ENCODE peak calls at places on chromosomes 1 and 21, in eight cellular contexts. One of them, this sample, is unnamed.

GRCh38 chr1:52636701-52637695 is 4.0 kb downstream of the SHISAL2A start:
- DNase-seq in heart left ventricle: no peak
- DNase-seq in endothelial cell of umbilical vein: no peak
- DNase-seq in A549: no peak
- DNase-seq in esophagus squamous epithelium: no peak
- DNase-seq in uterus: no peak
- DNase-seq in body of pancreas: no peak
- DNase-seq in suprapubic skin: no peak
- DNase-seq in this sample: no peak

GRCh38 chr1:204829133-204829532 is 41.5 kb upstream of the NFASC start:
- DNase-seq in heart left ventricle: no peak
- DNase-seq in endothelial cell of umbilical vein: no peak
- DNase-seq in A549: no peak
- DNase-seq in esophagus squamous epithelium: no peak
- DNase-seq in uterus: no peak
- DNase-seq in body of pancreas: no peak
- DNase-seq in suprapubic skin: no peak
- DNase-seq in this sample: no peak

GRCh38 chr1:177091036-177091435 is 73.5 kb downstream of the ASTN1 start:
- DNase-seq in heart left ventricle: no peak
- DNase-seq in endothelial cell of umbilical vein: no peak
- DNase-seq in A549: no peak
- DNase-seq in esophagus squamous epithelium: no peak
- DNase-seq in uterus: no peak
- DNase-seq in body of pancreas: no peak
- DNase-seq in suprapubic skin: no peak
- DNase-seq in this sample: no peak

GRCh38 chr21:41819856-41820281 is 53.0 kb upstream of the RIPK4 start:
- DNase-seq in heart left ventricle: no peak
- DNase-seq in endothelial cell of umbilical vein: no peak
- DNase-seq in A549: no peak
- DNase-seq in esophagus squamous epithelium: no peak
- DNase-seq in uterus: no peak
- DNase-seq in body of pancreas: no peak
- DNase-seq in suprapubic skin: peak; percentile 56
- DNase-seq in this sample: no peak

GRCh38 chr1:225933072-225933471 is 7.9 kb downstream of the LEFTY2 start:
- DNase-seq in heart left ventricle: no peak
- DNase-seq in endothelial cell of umbilical vein: no peak
- DNase-seq in A549: no peak
- DNase-seq in esophagus squamous epithelium: no peak
- DNase-seq in uterus: no peak
- DNase-seq in body of pancreas: no peak
- DNase-seq in suprapubic skin: no peak
- DNase-seq in this sample: no peak

GRCh38 chr1:57034713-57035112 is 68.9 kb upstream of the C8B start:
- DNase-seq in heart left ventricle: no peak
- DNase-seq in endothelial cell of umbilical vein: no peak
- DNase-seq in A549: no peak
- DNase-seq in esophagus squamous epithelium: no peak
- DNase-seq in uterus: no peak
- DNase-seq in body of pancreas: no peak
- DNase-seq in suprapubic skin: no peak
- DNase-seq in this sample: no peak

GRCh38 chr1:221801773-221802516 is 60.1 kb upstream of the DUSP10 start:
- DNase-seq in heart left ventricle: no peak
- DNase-seq in endothelial cell of umbilical vein: no peak
- DNase-seq in A549: peak; percentile 18
- DNase-seq in esophagus squamous epithelium: no peak
- DNase-seq in uterus: no peak
- DNase-seq in body of pancreas: no peak
- DNase-seq in suprapubic skin: no peak
- DNase-seq in this sample: no peak

GRCh38 chr1:85607126-85607912 is 26.8 kb downstream of the CCN1 start:
- DNase-seq in heart left ventricle: no peak
- DNase-seq in endothelial cell of umbilical vein: peak; percentile 91
- DNase-seq in A549: peak; percentile 82
- DNase-seq in esophagus squamous epithelium: no peak
- DNase-seq in uterus: no peak
- DNase-seq in body of pancreas: peak; percentile 18
- DNase-seq in suprapubic skin: no peak
- DNase-seq in this sample: no peak

GRCh38 chr1:67687198-67687545 is 2.2 kb downstream of the GADD45A start:
- DNase-seq in heart left ventricle: no peak
- DNase-seq in endothelial cell of umbilical vein: no peak
- DNase-seq in A549: no peak
- DNase-seq in esophagus squamous epithelium: no peak
- DNase-seq in uterus: no peak
- DNase-seq in body of pancreas: no peak
- DNase-seq in suprapubic skin: no peak
- DNase-seq in this sample: no peak

GRCh38 chr1:58815680-58816071 is 31.8 kb upstream of the JUN start:
- DNase-seq in heart left ventricle: no peak
- DNase-seq in endothelial cell of umbilical vein: no peak
- DNase-seq in A549: peak; percentile 41
- DNase-seq in esophagus squamous epithelium: no peak
- DNase-seq in uterus: no peak
- DNase-seq in body of pancreas: peak; percentile 34
- DNase-seq in suprapubic skin: no peak
- DNase-seq in this sample: no peak

GRCh38 chr1:200072636-200073285 is 45.3 kb downstream of the NR5A2 start:
- DNase-seq in heart left ventricle: no peak
- DNase-seq in endothelial cell of umbilical vein: peak; percentile 59
- DNase-seq in A549: no peak
- DNase-seq in esophagus squamous epithelium: no peak
- DNase-seq in uterus: no peak
- DNase-seq in body of pancreas: no peak
- DNase-seq in suprapubic skin: no peak
- DNase-seq in this sample: no peak

GRCh38 chr1:8661185-8662110 is 156.0 kb downstream of the RERE start:
- DNase-seq in heart left ventricle: peak; percentile 48
- DNase-seq in endothelial cell of umbilical vein: peak; percentile 69
- DNase-seq in A549: no peak
- DNase-seq in esophagus squamous epithelium: no peak
- DNase-seq in uterus: peak; percentile 66
- DNase-seq in body of pancreas: peak; percentile 59
- DNase-seq in suprapubic skin: no peak
- DNase-seq in this sample: no peak

GRCh38 chr1:154696001-154696400 is 88.0 kb upstream of the ADAR start:
- DNase-seq in heart left ventricle: no peak
- DNase-seq in endothelial cell of umbilical vein: peak; percentile 24
- DNase-seq in A549: no peak
- DNase-seq in esophagus squamous epithelium: no peak
- DNase-seq in uterus: no peak
- DNase-seq in body of pancreas: no peak
- DNase-seq in suprapubic skin: no peak
- DNase-seq in this sample: no peak
- TF ChIP-seq CTCF in heart left ventricle: no peak
- TF ChIP-seq CTCF in endothelial cell of umbilical vein: no peak
- TF ChIP-seq CTCF in A549: no peak
- TF ChIP-seq CTCF in esophagus squamous epithelium: no peak
- TF ChIP-seq CTCF in uterus: peak; percentile 25
- TF ChIP-seq CTCF in body of pancreas: no peak
- TF ChIP-seq CTCF in suprapubic skin: no peak
- TF ChIP-seq CTCF in this sample: no peak

DNA sequence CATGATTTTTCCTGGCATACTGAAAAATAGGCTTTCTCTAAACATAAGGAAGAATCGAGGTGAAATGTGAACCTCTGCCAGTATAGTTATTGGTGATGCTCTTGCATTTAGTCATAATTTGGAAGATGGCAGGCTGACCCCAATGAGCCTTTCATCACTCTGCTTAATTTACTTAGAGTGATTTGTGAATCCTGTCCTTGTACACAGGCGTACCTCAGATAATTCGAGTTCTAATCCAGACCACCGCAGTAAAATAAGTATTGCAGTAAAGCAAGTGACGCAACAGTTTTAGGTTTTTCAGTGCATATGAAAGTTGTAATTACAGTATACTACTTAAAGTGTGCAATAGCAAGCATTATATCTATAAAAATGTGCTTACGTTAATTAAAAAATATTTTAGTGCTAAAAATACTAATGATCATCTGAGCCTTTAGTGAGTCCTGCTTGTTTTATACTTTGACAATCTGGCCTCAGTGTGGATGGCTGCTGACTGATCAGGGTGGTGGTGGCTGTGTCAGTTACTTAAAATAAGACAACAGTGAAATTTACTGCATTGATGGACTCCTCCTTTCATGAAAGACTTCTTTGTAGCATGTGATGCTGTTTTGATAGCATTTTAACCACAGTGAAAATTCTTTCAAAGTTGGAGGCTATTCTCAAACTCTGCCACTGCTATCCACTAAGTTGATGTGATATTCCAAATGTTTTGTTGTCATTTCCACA is 1.7 kb downstream of the PKNOX1 start:
- DNase-seq in heart left ventricle: no peak
- DNase-seq in endothelial cell of umbilical vein: no peak
- DNase-seq in A549: no peak
- DNase-seq in esophagus squamous epithelium: no peak
- DNase-seq in uterus: no peak
- DNase-seq in body of pancreas: no peak
- DNase-seq in suprapubic skin: no peak
- DNase-seq in this sample: no peak
- TF ChIP-seq POLR2A in heart left ventricle: no peak
- TF ChIP-seq POLR2A in endothelial cell of umbilical vein: no peak
- TF ChIP-seq POLR2A in A549: no peak
- TF ChIP-seq POLR2A in esophagus squamous epithelium: no peak
- TF ChIP-seq POLR2A in uterus: no peak
- TF ChIP-seq POLR2A in body of pancreas: no peak
- TF ChIP-seq POLR2A in suprapubic skin: no peak
- TF ChIP-seq POLR2A in this sample: no peak

DNA sequence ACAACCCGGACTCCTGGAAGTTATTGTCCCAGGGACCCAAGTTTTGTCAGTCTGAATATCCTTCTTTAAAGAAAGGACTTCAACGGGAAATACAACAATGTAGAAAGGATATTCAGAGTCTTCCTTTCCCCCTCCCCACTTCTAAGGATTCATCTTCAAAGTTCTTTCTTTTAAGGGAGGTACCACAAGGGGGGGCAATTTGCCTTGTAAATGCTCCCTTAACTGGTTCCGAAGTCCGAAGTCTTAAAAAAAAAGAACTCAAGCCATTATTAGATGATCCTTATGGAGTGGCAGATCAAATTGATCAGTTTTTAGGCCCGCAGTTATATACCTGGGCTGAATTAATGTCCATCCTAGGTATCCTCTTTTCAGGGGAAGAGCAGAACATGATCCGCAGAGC is 47.0 kb downstream of the SERINC2 start:
- DNase-seq in heart left ventricle: no peak
- DNase-seq in endothelial cell of umbilical vein: no peak
- DNase-seq in A549: no peak
- DNase-seq in esophagus squamous epithelium: no peak
- DNase-seq in uterus: no peak
- DNase-seq in body of pancreas: no peak
- DNase-seq in suprapubic skin: no peak
- DNase-seq in this sample: no peak
- TF ChIP-seq CTCF in heart left ventricle: no peak
- TF ChIP-seq CTCF in endothelial cell of umbilical vein: peak; percentile 4
- TF ChIP-seq CTCF in A549: no peak
- TF ChIP-seq CTCF in esophagus squamous epithelium: no peak
- TF ChIP-seq CTCF in uterus: no peak
- TF ChIP-seq CTCF in body of pancreas: peak; percentile 10
- TF ChIP-seq CTCF in suprapubic skin: no peak
- TF ChIP-seq CTCF in this sample: no peak

GRCh38 chr1:39228263-39228662 is 23.8 kb downstream of the MACF1 start:
- DNase-seq in heart left ventricle: no peak
- DNase-seq in endothelial cell of umbilical vein: no peak
- DNase-seq in A549: no peak
- DNase-seq in esophagus squamous epithelium: no peak
- DNase-seq in uterus: no peak
- DNase-seq in body of pancreas: no peak
- DNase-seq in suprapubic skin: no peak
- DNase-seq in this sample: no peak
- TF ChIP-seq POLR2A in heart left ventricle: no peak
- TF ChIP-seq POLR2A in endothelial cell of umbilical vein: no peak
- TF ChIP-seq POLR2A in A549: no peak
- TF ChIP-seq POLR2A in esophagus squamous epithelium: no peak
- TF ChIP-seq POLR2A in uterus: no peak
- TF ChIP-seq POLR2A in body of pancreas: no peak
- TF ChIP-seq POLR2A in suprapubic skin: no peak
- TF ChIP-seq POLR2A in this sample: no peak

GRCh38 chr1:33010946-33011731 is 25.5 kb downstream of the AK2 start:
- DNase-seq in heart left ventricle: peak; percentile 74
- DNase-seq in endothelial cell of umbilical vein: peak; percentile 86
- DNase-seq in A549: no peak
- DNase-seq in esophagus squamous epithelium: no peak
- DNase-seq in uterus: peak; percentile 28
- DNase-seq in body of pancreas: peak; percentile 75
- DNase-seq in suprapubic skin: peak; percentile 68
- DNase-seq in this sample: peak; percentile 68

GRCh38 chr1:33008051-33008914 is 28.4 kb downstream of the AK2 start:
- DNase-seq in heart left ventricle: no peak
- DNase-seq in endothelial cell of umbilical vein: no peak
- DNase-seq in A549: no peak
- DNase-seq in esophagus squamous epithelium: no peak
- DNase-seq in uterus: no peak
- DNase-seq in body of pancreas: peak; percentile 62
- DNase-seq in suprapubic skin: no peak
- DNase-seq in this sample: no peak

GRCh38 chr1:33007190-33008050 is 29.3 kb downstream of the AK2 start:
- DNase-seq in heart left ventricle: no peak
- DNase-seq in endothelial cell of umbilical vein: peak; percentile 89
- DNase-seq in A549: peak; percentile 84
- DNase-seq in esophagus squamous epithelium: no peak
- DNase-seq in uterus: peak; percentile 28
- DNase-seq in body of pancreas: no peak
- DNase-seq in suprapubic skin: no peak
- DNase-seq in this sample: peak; percentile 85

GRCh38 chr1:33012165-33012564 is 24.5 kb downstream of the AK2 start:
- DNase-seq in heart left ventricle: no peak
- DNase-seq in endothelial cell of umbilical vein: no peak
- DNase-seq in A549: no peak
- DNase-seq in esophagus squamous epithelium: no peak
- DNase-seq in uterus: no peak
- DNase-seq in body of pancreas: no peak
- DNase-seq in suprapubic skin: no peak
- DNase-seq in this sample: no peak

DNA sequence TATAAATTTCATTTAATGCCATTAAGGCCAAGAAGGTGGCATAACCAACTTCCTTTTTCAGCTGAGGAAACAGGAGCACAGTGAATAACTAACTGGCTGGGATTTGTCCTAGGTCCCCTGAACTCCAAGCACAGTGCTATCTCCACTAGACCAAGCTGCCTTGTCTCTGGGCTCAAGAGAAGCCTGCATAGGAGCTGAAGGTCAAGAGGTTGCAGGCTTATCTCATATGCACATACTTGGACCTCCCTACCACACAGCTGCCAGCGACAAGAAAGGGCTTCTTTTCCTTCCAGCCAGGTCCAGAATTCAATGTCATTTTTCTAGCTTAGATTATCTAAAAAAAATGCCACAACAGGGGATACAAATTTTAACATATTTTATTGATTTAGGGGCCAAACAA is 27.1 kb downstream of the AK2 start:
- DNase-seq in heart left ventricle: no peak
- DNase-seq in endothelial cell of umbilical vein: no peak
- DNase-seq in A549: no peak
- DNase-seq in esophagus squamous epithelium: no peak
- DNase-seq in uterus: no peak
- DNase-seq in body of pancreas: no peak
- DNase-seq in suprapubic skin: no peak
- DNase-seq in this sample: no peak
- TF ChIP-seq CTCF in heart left ventricle: no peak
- TF ChIP-seq CTCF in endothelial cell of umbilical vein: no peak
- TF ChIP-seq CTCF in A549: no peak
- TF ChIP-seq CTCF in esophagus squamous epithelium: no peak
- TF ChIP-seq CTCF in uterus: no peak
- TF ChIP-seq CTCF in body of pancreas: no peak
- TF ChIP-seq CTCF in suprapubic skin: no peak
- TF ChIP-seq CTCF in this sample: no peak